ENCODE peak calls at places on chromosomes 2 and 18, in eight cellular contexts. One of them, this sample, is unnamed.
A peak's percentile ranks its signal among the peaks of the same experiment; 100 is the strongest.

GRCh38 chr18:24499814-24500601 is 39.6 kb downstream of the HRH4 start:
- DNase-seq in GM13977: no peak
- DNase-seq in uterus: no peak
- DNase-seq in astrocyte: peak; percentile 42
- DNase-seq in H9: no peak
- DNase-seq in mucosa of descending colon: no peak
- DNase-seq in AG10803: peak; percentile 77
- DNase-seq in nephron progenitor cell: no peak
- DNase-seq in this sample: no peak

GRCh38 chr2:191382801-191383200 is 137.6 kb downstream of the MYO1B start:
- DNase-seq in GM13977: no peak
- DNase-seq in uterus: no peak
- DNase-seq in astrocyte: no peak
- DNase-seq in H9: no peak
- DNase-seq in mucosa of descending colon: peak; percentile 55
- DNase-seq in AG10803: peak; percentile 38
- DNase-seq in nephron progenitor cell: no peak
- DNase-seq in this sample: no peak

GRCh38 chr2:232798156-232798555 is 21.8 kb upstream of the KCNJ13 start:
- DNase-seq in GM13977: no peak
- DNase-seq in uterus: no peak
- DNase-seq in astrocyte: no peak
- DNase-seq in H9: no peak
- DNase-seq in mucosa of descending colon: no peak
- DNase-seq in AG10803: no peak
- DNase-seq in nephron progenitor cell: no peak
- DNase-seq in this sample: no peak

GRCh38 chr2:223563462-223563861 is 38.7 kb downstream of the SCG2 start:
- DNase-seq in GM13977: no peak
- DNase-seq in uterus: no peak
- DNase-seq in astrocyte: peak; percentile 83
- DNase-seq in H9: no peak
- DNase-seq in mucosa of descending colon: no peak
- DNase-seq in AG10803: peak; percentile 48
- DNase-seq in nephron progenitor cell: no peak
- DNase-seq in this sample: no peak

GRCh38 chr2:212318636-212319035 is 220.0 kb downstream of the ERBB4 start:
- DNase-seq in GM13977: no peak
- DNase-seq in uterus: no peak
- DNase-seq in astrocyte: no peak
- DNase-seq in H9: no peak
- DNase-seq in mucosa of descending colon: no peak
- DNase-seq in AG10803: no peak
- DNase-seq in nephron progenitor cell: no peak
- DNase-seq in this sample: peak; percentile 67

GRCh38 chr2:235055891-235056516 is 104.2 kb downstream of the SH3BP4 start:
- DNase-seq in GM13977: no peak
- DNase-seq in uterus: no peak
- DNase-seq in astrocyte: no peak
- DNase-seq in H9: peak; percentile 59
- DNase-seq in mucosa of descending colon: peak; percentile 32
- DNase-seq in AG10803: peak; percentile 22
- DNase-seq in nephron progenitor cell: no peak
- DNase-seq in this sample: no peak

GRCh38 chr2:109239720-109240119 is 110.7 kb downstream of the SH3RF3 start:
- DNase-seq in GM13977: no peak
- DNase-seq in uterus: no peak
- DNase-seq in astrocyte: peak; percentile 81
- DNase-seq in H9: no peak
- DNase-seq in mucosa of descending colon: no peak
- DNase-seq in AG10803: peak; percentile 47
- DNase-seq in nephron progenitor cell: no peak
- DNase-seq in this sample: no peak

GRCh38 chr18:6980363-6980762 is 137.2 kb downstream of the LAMA1 start:
- DNase-seq in GM13977: no peak
- DNase-seq in uterus: no peak
- DNase-seq in astrocyte: no peak
- DNase-seq in H9: no peak
- DNase-seq in mucosa of descending colon: no peak
- DNase-seq in AG10803: no peak
- DNase-seq in nephron progenitor cell: no peak
- DNase-seq in this sample: no peak

GRCh38 chr2:240799183-240799740 is 20.8 kb downstream of the KIF1A start:
- DNase-seq in GM13977: no peak
- DNase-seq in uterus: no peak
- DNase-seq in astrocyte: no peak
- DNase-seq in H9: no peak
- DNase-seq in mucosa of descending colon: no peak
- DNase-seq in AG10803: no peak
- DNase-seq in nephron progenitor cell: no peak
- DNase-seq in this sample: no peak

GRCh38 chr18:76686737-76687231 is 135.6 kb upstream of the ZNF236 start:
- DNase-seq in GM13977: peak; percentile 68
- DNase-seq in uterus: peak; percentile 94
- DNase-seq in astrocyte: peak; percentile 70
- DNase-seq in H9: peak; percentile 59
- DNase-seq in mucosa of descending colon: peak; percentile 48
- DNase-seq in AG10803: peak; percentile 65
- DNase-seq in nephron progenitor cell: peak; percentile 59
- DNase-seq in this sample: peak; percentile 49

GRCh38 chr2:169683054-169683424 is 11.2 kb downstream of the CFAP210 start:
- DNase-seq in GM13977: no peak
- DNase-seq in uterus: no peak
- DNase-seq in astrocyte: peak; percentile 5
- DNase-seq in H9: no peak
- DNase-seq in mucosa of descending colon: no peak
- DNase-seq in AG10803: no peak
- DNase-seq in nephron progenitor cell: no peak
- DNase-seq in this sample: no peak

GRCh38 chr2:169714699-169715098 is 18.9 kb upstream of the KLHL23 start:
- DNase-seq in GM13977: no peak
- DNase-seq in uterus: no peak
- DNase-seq in astrocyte: no peak
- DNase-seq in H9: no peak
- DNase-seq in mucosa of descending colon: no peak
- DNase-seq in AG10803: no peak
- DNase-seq in nephron progenitor cell: no peak
- DNase-seq in this sample: no peak

GRCh38 chr2:112031473-112031872 is 23.6 kb upstream of the TMEM87B start:
- DNase-seq in GM13977: no peak
- DNase-seq in uterus: no peak
- DNase-seq in astrocyte: no peak
- DNase-seq in H9: peak; percentile 49
- DNase-seq in mucosa of descending colon: no peak
- DNase-seq in AG10803: peak; percentile 21
- DNase-seq in nephron progenitor cell: no peak
- DNase-seq in this sample: peak; percentile 80

GRCh38 chr2:36993841-36994620 is 27.7 kb upstream of the STRN start:
- DNase-seq in GM13977: no peak
- DNase-seq in uterus: no peak
- DNase-seq in astrocyte: no peak
- DNase-seq in H9: no peak
- DNase-seq in mucosa of descending colon: no peak
- DNase-seq in AG10803: peak; percentile 1
- DNase-seq in nephron progenitor cell: no peak
- DNase-seq in this sample: no peak

GRCh38 chr2:30335981-30336538 is 104.7 kb downstream of the LBH start:
- DNase-seq in GM13977: no peak
- DNase-seq in uterus: no peak
- DNase-seq in astrocyte: peak; percentile 29
- DNase-seq in H9: no peak
- DNase-seq in mucosa of descending colon: no peak
- DNase-seq in AG10803: no peak
- DNase-seq in nephron progenitor cell: no peak
- DNase-seq in this sample: peak; percentile 18

GRCh38 chr18:13381331-13381730 is 162.8 kb downstream of the LDLRAD4 start:
- DNase-seq in GM13977: no peak
- DNase-seq in uterus: no peak
- DNase-seq in astrocyte: no peak
- DNase-seq in H9: no peak
- DNase-seq in mucosa of descending colon: no peak
- DNase-seq in AG10803: no peak
- DNase-seq in nephron progenitor cell: no peak
- DNase-seq in this sample: no peak

GRCh38 chr2:85353876-85354285 is 447 bp downstream of the RETSAT start:
- DNase-seq in GM13977: no peak
- DNase-seq in uterus: peak; percentile 41
- DNase-seq in astrocyte: peak; percentile 7
- DNase-seq in H9: no peak
- DNase-seq in mucosa of descending colon: peak; percentile 81
- DNase-seq in AG10803: peak; percentile 18
- DNase-seq in nephron progenitor cell: no peak
- DNase-seq in this sample: no peak

GRCh38 chr18:48125724-48126123 is 195.3 kb upstream of the SMAD2 start:
- DNase-seq in GM13977: no peak
- DNase-seq in uterus: no peak
- DNase-seq in astrocyte: no peak
- DNase-seq in H9: no peak
- DNase-seq in mucosa of descending colon: no peak
- DNase-seq in AG10803: no peak
- DNase-seq in nephron progenitor cell: no peak
- DNase-seq in this sample: no peak

GRCh38 chr2:118763797-118764196 is 83.7 kb downstream of the EN1 start:
- DNase-seq in GM13977: no peak
- DNase-seq in uterus: no peak
- DNase-seq in astrocyte: peak; percentile 20
- DNase-seq in H9: peak; percentile 73
- DNase-seq in mucosa of descending colon: no peak
- DNase-seq in AG10803: peak; percentile 63
- DNase-seq in nephron progenitor cell: no peak
- DNase-seq in this sample: no peak

GRCh38 chr2:61910603-61911002 is 5.1 kb downstream of the COMMD1 start:
- DNase-seq in GM13977: no peak
- DNase-seq in uterus: no peak
- DNase-seq in astrocyte: no peak
- DNase-seq in H9: no peak
- DNase-seq in mucosa of descending colon: no peak
- DNase-seq in AG10803: no peak
- DNase-seq in nephron progenitor cell: no peak
- DNase-seq in this sample: no peak

GRCh38 chr2:61906187-61906470 is 655 bp downstream of the COMMD1 start:
- DNase-seq in GM13977: no peak
- DNase-seq in uterus: no peak
- DNase-seq in astrocyte: no peak
- DNase-seq in H9: no peak
- DNase-seq in mucosa of descending colon: no peak
- DNase-seq in AG10803: no peak
- DNase-seq in nephron progenitor cell: no peak
- DNase-seq in this sample: no peak

GRCh38 chr2:61911510-61911909 is 6.0 kb downstream of the COMMD1 start:
- DNase-seq in GM13977: no peak
- DNase-seq in uterus: no peak
- DNase-seq in astrocyte: no peak
- DNase-seq in H9: no peak
- DNase-seq in mucosa of descending colon: no peak
- DNase-seq in AG10803: no peak
- DNase-seq in nephron progenitor cell: no peak
- DNase-seq in this sample: no peak

GRCh38 chr2:61900246-61900645 is 5.2 kb upstream of the COMMD1 start:
- DNase-seq in GM13977: no peak
- DNase-seq in uterus: no peak
- DNase-seq in astrocyte: peak; percentile 44
- DNase-seq in H9: no peak
- DNase-seq in mucosa of descending colon: no peak
- DNase-seq in AG10803: no peak
- DNase-seq in nephron progenitor cell: no peak
- DNase-seq in this sample: no peak

DNA sequence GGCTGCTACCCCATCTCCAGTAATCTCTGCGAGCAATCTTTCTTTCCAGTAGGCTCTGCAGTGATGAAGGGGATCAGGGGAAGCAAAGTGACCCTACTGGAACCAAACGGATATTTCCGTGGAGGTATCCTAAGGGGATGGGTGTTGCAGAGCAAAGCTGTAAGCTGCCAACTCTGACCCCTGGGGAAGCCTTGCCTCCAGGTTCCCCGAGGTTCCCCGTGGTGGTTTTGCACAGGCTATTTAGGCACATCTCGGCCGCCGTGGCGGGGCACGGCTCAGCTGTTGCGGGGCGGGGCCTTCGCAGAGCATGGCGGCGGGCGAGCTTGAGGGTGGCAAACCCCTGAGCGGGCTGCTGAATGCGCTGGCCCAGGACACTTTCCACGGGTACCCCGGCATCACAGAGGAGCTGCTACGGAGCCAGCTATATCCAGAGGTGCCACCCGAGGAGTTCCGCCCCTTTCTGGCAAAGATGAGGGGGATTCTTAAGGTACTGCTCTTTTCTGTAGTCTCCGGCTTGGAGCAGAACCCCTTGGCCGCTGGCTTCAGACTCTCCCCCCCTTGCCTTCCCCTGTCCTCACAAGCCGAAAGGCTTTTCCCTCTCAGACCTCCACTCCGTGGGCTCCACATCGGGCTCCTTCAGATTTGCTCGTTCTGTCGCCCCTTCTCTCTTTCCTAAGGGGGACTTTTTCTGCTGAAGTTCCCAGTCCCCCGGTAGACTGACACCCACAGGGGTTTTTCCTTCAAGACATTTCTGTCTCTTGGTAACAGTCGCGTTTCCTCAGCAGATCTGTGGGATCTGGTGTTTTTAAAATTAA is at the start of gene COMMD1:
- DNase-seq in GM13977: peak; percentile 74
- DNase-seq in uterus: peak; percentile 61
- DNase-seq in astrocyte: peak; percentile 47
- DNase-seq in H9: peak; percentile 79
- DNase-seq in mucosa of descending colon: peak; percentile 89
- DNase-seq in AG10803: peak; percentile 62
- DNase-seq in nephron progenitor cell: peak; percentile 80
- DNase-seq in this sample: peak; percentile 88
- TF ChIP-seq CTCF in GM13977: no peak
- TF ChIP-seq CTCF in uterus: no peak
- TF ChIP-seq CTCF in astrocyte: no peak
- TF ChIP-seq CTCF in H9: no peak
- TF ChIP-seq CTCF in mucosa of descending colon: no peak
- TF ChIP-seq CTCF in AG10803: no peak
- TF ChIP-seq CTCF in nephron progenitor cell: no peak
- TF ChIP-seq CTCF in this sample: no peak

GRCh38 chr2:71532327-71532726 is 79.0 kb downstream of the DYSF start:
- DNase-seq in GM13977: no peak
- DNase-seq in uterus: no peak
- DNase-seq in astrocyte: no peak
- DNase-seq in H9: peak; percentile 18
- DNase-seq in mucosa of descending colon: no peak
- DNase-seq in AG10803: no peak
- DNase-seq in nephron progenitor cell: no peak
- DNase-seq in this sample: no peak
- TF ChIP-seq CTCF in GM13977: no peak
- TF ChIP-seq CTCF in uterus: no peak
- TF ChIP-seq CTCF in astrocyte: no peak
- TF ChIP-seq CTCF in H9: no peak
- TF ChIP-seq CTCF in mucosa of descending colon: no peak
- TF ChIP-seq CTCF in AG10803: no peak
- TF ChIP-seq CTCF in nephron progenitor cell: no peak
- TF ChIP-seq CTCF in this sample: no peak

GRCh38 chr2:46050489-46050888 is 246.7 kb upstream of the EPAS1 start:
- DNase-seq in GM13977: no peak
- DNase-seq in uterus: no peak
- DNase-seq in astrocyte: no peak
- DNase-seq in H9: no peak
- DNase-seq in mucosa of descending colon: no peak
- DNase-seq in AG10803: no peak
- DNase-seq in nephron progenitor cell: no peak
- DNase-seq in this sample: no peak
- TF ChIP-seq CTCF in GM13977: peak; percentile 19
- TF ChIP-seq CTCF in uterus: no peak
- TF ChIP-seq CTCF in astrocyte: no peak
- TF ChIP-seq CTCF in H9: peak; percentile 49
- TF ChIP-seq CTCF in mucosa of descending colon: no peak
- TF ChIP-seq CTCF in AG10803: no peak
- TF ChIP-seq CTCF in nephron progenitor cell: no peak
- TF ChIP-seq CTCF in this sample: peak; percentile 15

GRCh38 chr2:15797231-15797945 is 143.0 kb upstream of the MYCN start:
- DNase-seq in GM13977: no peak
- DNase-seq in uterus: no peak
- DNase-seq in astrocyte: no peak
- DNase-seq in H9: peak; percentile 77
- DNase-seq in mucosa of descending colon: no peak
- DNase-seq in AG10803: no peak
- DNase-seq in nephron progenitor cell: no peak
- DNase-seq in this sample: no peak
- TF ChIP-seq CTCF in GM13977: peak; percentile 14
- TF ChIP-seq CTCF in uterus: no peak
- TF ChIP-seq CTCF in astrocyte: no peak
- TF ChIP-seq CTCF in H9: peak; percentile 80
- TF ChIP-seq CTCF in mucosa of descending colon: no peak
- TF ChIP-seq CTCF in AG10803: no peak
- TF ChIP-seq CTCF in nephron progenitor cell: no peak
- TF ChIP-seq CTCF in this sample: peak; percentile 34